ENCODE peak calls at places on chromosome 13, in ten cellular contexts. D is GM23338; J is small intestine; P is esophagus squamous epithelium; G is cardiac muscle cell; R is CD8-positive, alpha-beta memory T cell; T is effector memory CD4-positive, alpha-beta T cell; F is pancreas; E is suprapubic skin; O is iPS DF 6.9. W is an unnamed sample.

GRCh38 chr13:32048816-32049215 is 17.2 kb downstream of the FRY start:
- DNase-seq in F (no peak), G (no peak), T (no peak), E (no peak), R (no peak), P (no peak), D (no peak), J (no peak), O (no peak), W (no peak)

GRCh38 chr13:40648040-40648439 is 18.4 kb downstream of the FOXO1 start:
- DNase-seq in R (no peak), F (no peak), O (no peak), D (no peak), J (peak), E (no peak), T (no peak), P (no peak), G (no peak), W (no peak)

GRCh38 chr13:23440821-23441608 is 7.5 kb upstream of the SACS start:
- DNase-seq in J (no peak), F (no peak), P (no peak), G (no peak), T (no peak), E (no peak), O (no peak), R (no peak), D (no peak), W (no peak)

GRCh38 chr13:101262306-101262705 is 154.0 kb downstream of the NALCN start:
- DNase-seq in P (no peak), J (no peak), F (no peak), O (no peak), T (no peak), G (no peak), E (no peak), R (no peak), D (no peak), W (no peak)

GRCh38 chr13:49220035-49220855 is at the start of gene MLNR:
- DNase-seq in G (peak), O (no peak), J (peak), D (peak), R (peak), P (no peak), F (peak), T (no peak), E (no peak), W (no peak)

GRCh38 chr13:87376081-87376480 is 295.1 kb upstream of the SLITRK5 start:
- DNase-seq in J (no peak), R (no peak), O (no peak), F (no peak), D (no peak), T (no peak), E (no peak), G (no peak), P (no peak), W (no peak)

GRCh38 chr13:76934671-76935070 is 13.6 kb upstream of the ACOD1 start:
- DNase-seq in T (no peak), J (no peak), O (no peak), E (no peak), D (no peak), R (no peak), P (no peak), F (no peak), G (no peak), W (no peak)

GRCh38 chr13:65914707-65915106 is 1315.4 kb downstream of the PCDH9 start:
- DNase-seq in D (no peak), R (no peak), J (no peak), E (no peak), T (no peak), F (no peak), O (no peak), P (no peak), G (no peak), W (no peak)

GRCh38 chr13:24038405-24038804 is 122.1 kb upstream of the SPATA13 start:
- DNase-seq in E (no peak), D (no peak), F (no peak), O (no peak), P (no peak), R (no peak), G (no peak), T (no peak), J (no peak), W (no peak)

GRCh38 chr13:111639196-111639705 is 318.8 kb downstream of the TEX29 start:
- DNase-seq in F (no peak), T (no peak), O (no peak), R (no peak), G (no peak), J (no peak), D (no peak), P (no peak), E (no peak), W (no peak)

GRCh38 chr13:49374585-49375290 is 69.1 kb downstream of the CAB39L start:
- DNase-seq in G (no peak), J (no peak), E (no peak), F (no peak), P (no peak), T (no peak), R (no peak), D (no peak), O (no peak), W (peak)

GRCh38 chr13:110323172-110323851 is 16.2 kb downstream of the COL4A2 start:
- DNase-seq in P (no peak), D (peak), J (no peak), F (no peak), R (no peak), T (no peak), O (no peak), E (no peak), G (no peak), W (no peak)

GRCh38 chr13:112733112-112733511 is 43.3 kb downstream of the ATP11A start:
- DNase-seq in R (no peak), F (no peak), E (no peak), J (no peak), O (peak), D (peak), P (no peak), T (no peak), G (no peak), W (no peak)

GRCh38 chr13:49935171-49936084 is 712 bp downstream of the SPRYD7 start:
- DNase-seq in G (no peak), O (peak), D (peak), E (no peak), F (no peak), T (no peak), J (peak), R (peak), P (peak), W (peak)

DNA sequence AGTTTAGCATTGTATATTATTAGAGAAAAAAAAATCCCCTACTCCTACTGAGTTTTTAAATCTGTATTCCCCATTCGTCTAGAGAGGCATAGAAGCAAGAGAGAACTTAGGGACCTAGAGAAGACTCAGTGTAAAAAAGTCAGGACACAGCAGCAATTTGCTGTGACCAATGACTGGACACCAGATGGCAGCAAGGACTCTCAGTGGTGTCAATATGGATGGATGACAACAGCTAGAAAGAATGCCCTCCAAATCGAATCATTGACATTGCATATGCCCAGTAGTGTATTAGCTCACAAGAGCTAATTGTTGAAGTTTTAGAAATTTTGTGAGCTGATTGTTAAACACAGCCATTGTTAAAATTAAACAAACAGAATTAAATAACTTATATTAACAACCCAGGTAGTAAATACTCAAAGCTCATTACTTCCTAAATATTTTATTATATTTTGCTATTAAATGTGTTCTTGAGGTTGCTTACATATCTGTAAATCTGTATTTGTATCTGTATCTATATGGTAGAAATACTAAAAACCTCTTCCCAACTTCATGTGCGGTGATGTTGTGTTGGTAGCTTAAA is 43.9 kb downstream of the SIAH3 start:
- DNase-seq in R (no peak), O (peak), G (peak), J (peak), T (no peak), D (peak), E (no peak), F (no peak), P (no peak), W (peak)
- H3K27ac ChIP-seq in R (no peak), O (no peak), G (no peak), J (no peak), T (no peak), D (no peak), E (no peak), F (no peak), P (no peak), W (no peak)

GRCh38 chr13:99746857-99747710 is 224.5 kb downstream of the ZIC5 start:
- DNase-seq in J (no peak), R (no peak), O (peak), F (no peak), P (no peak), E (no peak), G (peak), T (no peak), D (peak), W (no peak)

GRCh38 chr13:99752373-99752772 is 219.2 kb downstream of the ZIC5 start:
- DNase-seq in R (no peak), E (no peak), O (no peak), J (no peak), T (no peak), D (no peak), P (no peak), F (no peak), G (no peak), W (no peak)

GRCh38 chr13:99751517-99752199 is 219.9 kb downstream of the ZIC5 start:
- DNase-seq in F (no peak), J (peak), O (no peak), P (no peak), G (no peak), D (no peak), E (no peak), R (no peak), T (no peak), W (no peak)

GRCh38 chr13:99750951-99751350 is 220.6 kb downstream of the ZIC5 start:
- DNase-seq in E (no peak), O (no peak), J (no peak), T (no peak), G (no peak), D (no peak), R (no peak), P (no peak), F (no peak), W (no peak)

DNA sequence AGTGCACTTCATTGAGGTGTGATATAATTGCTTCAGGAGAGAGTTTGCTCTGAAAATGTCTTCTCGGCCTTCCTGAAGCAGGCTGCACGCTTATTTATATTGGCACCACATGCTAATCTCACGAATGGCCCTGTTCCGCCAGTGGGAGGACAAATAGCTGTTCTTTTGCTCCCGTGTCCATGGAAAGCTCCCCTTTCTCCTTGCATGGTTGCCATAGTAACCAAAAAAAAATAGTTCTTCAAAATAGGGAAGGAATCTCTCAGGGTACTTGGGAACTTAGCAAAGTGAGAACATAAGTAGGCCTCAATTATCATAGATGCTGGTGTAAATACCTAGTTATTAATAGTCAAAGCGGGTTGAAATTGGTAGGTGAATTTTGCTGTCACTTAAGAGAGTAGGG is 221.9 kb downstream of the ZIC5 start:
- DNase-seq in E (no peak), P (no peak), F (no peak), J (no peak), T (no peak), D (peak), R (no peak), G (no peak), O (no peak), W (no peak)
- H3K27ac ChIP-seq in E (no peak), P (no peak), F (no peak), J (no peak), T (no peak), D (no peak), R (no peak), G (no peak), O (no peak), W (no peak)

DNA sequence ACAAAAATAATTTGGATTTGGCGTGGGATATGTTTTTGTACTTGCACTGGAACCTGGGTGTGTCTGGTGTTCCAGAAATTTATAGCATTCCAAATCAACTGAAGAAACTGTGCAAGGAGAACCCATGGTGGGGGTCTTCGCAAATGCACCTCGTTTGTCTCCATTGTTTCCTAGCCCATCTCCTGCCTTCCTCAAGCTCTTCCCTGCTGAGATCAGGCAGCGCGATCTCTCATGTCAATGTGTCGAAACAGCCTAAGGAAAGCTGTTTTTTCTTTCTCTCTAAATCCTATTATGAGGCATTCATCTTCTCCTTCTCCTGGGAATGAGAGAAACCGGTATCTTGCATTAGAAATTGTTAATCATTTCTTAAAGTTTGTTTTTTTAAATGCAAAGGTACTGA is 131.0 kb downstream of the KLF5 start:
- DNase-seq in F (no peak), D (peak), R (no peak), T (no peak), E (no peak), P (no peak), O (no peak), J (no peak), G (no peak), W (no peak)
- H3K27ac ChIP-seq in F (no peak), D (no peak), R (no peak), T (no peak), E (peak), P (no peak), O (no peak), J (no peak), G (no peak), W (no peak)

GRCh38 chr13:51801631-51802099 is 2.3 kb downstream of the DHRS12 start:
- DNase-seq in D (no peak), O (no peak), E (no peak), G (no peak), F (peak), J (peak), P (no peak), T (no peak), R (no peak), W (no peak)
- H3K27ac ChIP-seq in D (peak), O (no peak), E (peak), G (no peak), F (peak), J (peak), P (peak), T (peak), R (peak), W (no peak)

GRCh38 chr13:34159946-34160345 is 342.0 kb downstream of the RFC3 start:
- DNase-seq in O (no peak), T (no peak), P (no peak), R (no peak), F (no peak), E (no peak), G (no peak), D (no peak), J (no peak), W (no peak)
- H3K27ac ChIP-seq in O (no peak), T (no peak), P (no peak), R (no peak), F (no peak), E (no peak), G (no peak), D (no peak), J (no peak), W (no peak)

GRCh38 chr13:29749401-29750177 is 100.8 kb downstream of the UBL3 start:
- DNase-seq in R (no peak), T (no peak), D (no peak), P (no peak), G (no peak), J (no peak), F (no peak), E (no peak), O (no peak), W (no peak)
- H3K27ac ChIP-seq in R (no peak), T (no peak), D (no peak), P (no peak), G (no peak), J (no peak), F (no peak), E (peak), O (no peak), W (no peak)

GRCh38 chr13:96294930-96295657 is 205.2 kb downstream of the HS6ST3 start:
- DNase-seq in G (no peak), E (no peak), D (peak), P (no peak), O (no peak), J (no peak), T (no peak), R (no peak), F (no peak), W (no peak)
- H3K27ac ChIP-seq in G (no peak), E (no peak), D (peak), P (no peak), O (peak), J (no peak), T (no peak), R (no peak), F (no peak), W (no peak)

GRCh38 chr13:48019796-48020195 is 17.7 kb upstream of the NUDT15 start:
- DNase-seq in O (no peak), G (no peak), T (no peak), J (no peak), F (no peak), D (no peak), R (no peak), P (no peak), E (no peak), W (no peak)
- H3K27ac ChIP-seq in O (no peak), G (no peak), T (no peak), J (no peak), F (no peak), D (no peak), R (no peak), P (no peak), E (no peak), W (no peak)